ENCODE peak calls at places on chromosomes 2 and 18, in six cellular contexts. One of them, this sample, is unnamed.

GRCh38 chr2:232600053-232600773 is 33.2 kb upstream of the EFHD1 start:
- DNase-seq in fibroblast of mammary gland: no peak
- DNase-seq in GM23338: peak
- DNase-seq in mesothelial cell of epicardium: no peak
- DNase-seq in H9: no peak
- DNase-seq in CD8-positive, alpha-beta T cell: no peak
- DNase-seq in this sample: no peak

GRCh38 chr2:9539530-9539929 is 16.1 kb downstream of the ADAM17 start:
- DNase-seq in mesothelial cell of epicardium: no peak
- DNase-seq in H9: no peak
- DNase-seq in GM23338: no peak
- DNase-seq in CD8-positive, alpha-beta T cell: no peak
- DNase-seq in fibroblast of mammary gland: peak
- DNase-seq in this sample: no peak

GRCh38 chr2:68156419-68156818 is 1.3 kb upstream of the PNO1 start:
- DNase-seq in CD8-positive, alpha-beta T cell: no peak
- DNase-seq in GM23338: no peak
- DNase-seq in H9: no peak
- DNase-seq in mesothelial cell of epicardium: no peak
- DNase-seq in fibroblast of mammary gland: no peak
- DNase-seq in this sample: no peak

GRCh38 chr18:23740105-23740830 is 51.0 kb downstream of the LAMA3 start:
- DNase-seq in fibroblast of mammary gland: peak
- DNase-seq in GM23338: no peak
- DNase-seq in H9: no peak
- DNase-seq in mesothelial cell of epicardium: no peak
- DNase-seq in CD8-positive, alpha-beta T cell: no peak
- DNase-seq in this sample: no peak

GRCh38 chr2:64698668-64699444 is 45.1 kb upstream of the SERTAD2 start:
- DNase-seq in fibroblast of mammary gland: peak
- DNase-seq in CD8-positive, alpha-beta T cell: no peak
- DNase-seq in H9: no peak
- DNase-seq in GM23338: no peak
- DNase-seq in mesothelial cell of epicardium: no peak
- DNase-seq in this sample: no peak

GRCh38 chr18:34128436-34128835 is 96.3 kb downstream of the NOL4 start:
- DNase-seq in mesothelial cell of epicardium: no peak
- DNase-seq in GM23338: no peak
- DNase-seq in H9: no peak
- DNase-seq in CD8-positive, alpha-beta T cell: no peak
- DNase-seq in fibroblast of mammary gland: no peak
- DNase-seq in this sample: no peak

GRCh38 chr2:238122287-238123217 is 15.9 kb upstream of the KLHL30 start:
- DNase-seq in fibroblast of mammary gland: no peak
- DNase-seq in CD8-positive, alpha-beta T cell: no peak
- DNase-seq in GM23338: no peak
- DNase-seq in mesothelial cell of epicardium: no peak
- DNase-seq in H9: no peak
- DNase-seq in this sample: peak

GRCh38 chr2:239629936-239630617 is 229.3 kb upstream of the HDAC4 start:
- DNase-seq in fibroblast of mammary gland: peak
- DNase-seq in mesothelial cell of epicardium: no peak
- DNase-seq in H9: no peak
- DNase-seq in CD8-positive, alpha-beta T cell: no peak
- DNase-seq in GM23338: no peak
- DNase-seq in this sample: no peak

GRCh38 chr2:85754313-85755095 is 713 bp downstream of the ATOH8 start:
- DNase-seq in CD8-positive, alpha-beta T cell: peak
- DNase-seq in mesothelial cell of epicardium: no peak
- DNase-seq in GM23338: peak
- DNase-seq in fibroblast of mammary gland: no peak
- DNase-seq in H9: peak
- DNase-seq in this sample: no peak

GRCh38 chr2:240816584-240817495 is 3.2 kb downstream of the KIF1A start:
- DNase-seq in H9: peak
- DNase-seq in CD8-positive, alpha-beta T cell: no peak
- DNase-seq in GM23338: no peak
- DNase-seq in mesothelial cell of epicardium: no peak
- DNase-seq in fibroblast of mammary gland: no peak
- DNase-seq in this sample: no peak

GRCh38 chr2:44897406-44897805 is 44.1 kb upstream of the SIX3 start:
- DNase-seq in H9: no peak
- DNase-seq in fibroblast of mammary gland: no peak
- DNase-seq in mesothelial cell of epicardium: no peak
- DNase-seq in GM23338: peak
- DNase-seq in CD8-positive, alpha-beta T cell: no peak
- DNase-seq in this sample: no peak

GRCh38 chr2:185757356-185757755 is 18.8 kb downstream of the FSIP2 start:
- DNase-seq in fibroblast of mammary gland: peak
- DNase-seq in GM23338: no peak
- DNase-seq in H9: no peak
- DNase-seq in mesothelial cell of epicardium: no peak
- DNase-seq in CD8-positive, alpha-beta T cell: no peak
- DNase-seq in this sample: no peak

GRCh38 chr2:9199716-9200633 is 6.6 kb upstream of the ASAP2 start:
- DNase-seq in mesothelial cell of epicardium: no peak
- DNase-seq in H9: no peak
- DNase-seq in GM23338: no peak
- DNase-seq in fibroblast of mammary gland: peak
- DNase-seq in CD8-positive, alpha-beta T cell: no peak
- DNase-seq in this sample: no peak

GRCh38 chr2:119431155-119431975 is at the start of gene TMEM37:
- DNase-seq in mesothelial cell of epicardium: peak
- DNase-seq in H9: peak
- DNase-seq in CD8-positive, alpha-beta T cell: peak
- DNase-seq in fibroblast of mammary gland: peak
- DNase-seq in GM23338: peak
- DNase-seq in this sample: no peak

GRCh38 chr18:8798996-8799395 is 93.6 kb downstream of the MTCL1 start:
- DNase-seq in GM23338: no peak
- DNase-seq in fibroblast of mammary gland: peak
- DNase-seq in mesothelial cell of epicardium: no peak
- DNase-seq in H9: no peak
- DNase-seq in CD8-positive, alpha-beta T cell: no peak
- DNase-seq in this sample: no peak

GRCh38 chr18:23650963-23651927 is 11.5 kb downstream of the ANKRD29 start:
- DNase-seq in GM23338: no peak
- DNase-seq in CD8-positive, alpha-beta T cell: no peak
- DNase-seq in mesothelial cell of epicardium: no peak
- DNase-seq in fibroblast of mammary gland: peak
- DNase-seq in H9: no peak
- DNase-seq in this sample: no peak

GRCh38 chr2:170813611-170814550 is 2.8 kb upstream of the GAD1 start:
- DNase-seq in mesothelial cell of epicardium: no peak
- DNase-seq in H9: peak
- DNase-seq in fibroblast of mammary gland: peak
- DNase-seq in GM23338: peak
- DNase-seq in CD8-positive, alpha-beta T cell: no peak
- DNase-seq in this sample: no peak

DNA sequence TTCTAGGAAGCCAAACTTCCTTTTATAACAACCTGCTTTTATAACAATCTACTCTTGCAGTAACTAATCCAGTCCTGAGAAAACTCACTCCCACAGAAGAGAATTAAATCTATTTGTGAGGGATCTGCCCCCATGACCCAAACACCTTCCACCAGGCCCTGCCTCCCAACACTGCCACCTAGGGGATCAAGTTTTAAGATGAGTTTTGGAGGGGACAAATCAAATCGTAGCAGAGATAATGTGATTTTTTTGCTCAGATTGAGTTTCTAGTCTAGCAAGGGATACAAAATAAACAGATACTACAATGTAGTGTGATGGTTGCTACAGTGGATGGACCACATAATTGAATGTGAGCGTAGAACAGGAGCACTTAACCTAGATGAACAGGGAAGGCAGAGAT is 52.2 kb downstream of the NCOA1 start:
- DNase-seq in fibroblast of mammary gland: peak
- DNase-seq in H9: no peak
- DNase-seq in mesothelial cell of epicardium: no peak
- DNase-seq in CD8-positive, alpha-beta T cell: no peak
- DNase-seq in GM23338: peak
- DNase-seq in this sample: no peak
- TF ChIP-seq CTCF in fibroblast of mammary gland: peak
- TF ChIP-seq CTCF in H9: peak
- TF ChIP-seq CTCF in mesothelial cell of epicardium: no peak
- TF ChIP-seq CTCF in CD8-positive, alpha-beta T cell: no peak
- TF ChIP-seq CTCF in GM23338: peak
- TF ChIP-seq CTCF in this sample: peak

GRCh38 chr2:159188449-159188848 is 98.1 kb downstream of the WDSUB1 start:
- DNase-seq in mesothelial cell of epicardium: no peak
- DNase-seq in H9: no peak
- DNase-seq in CD8-positive, alpha-beta T cell: no peak
- DNase-seq in fibroblast of mammary gland: no peak
- DNase-seq in GM23338: no peak
- DNase-seq in this sample: no peak

GRCh38 chr2:159187095-159187494 is 99.4 kb downstream of the WDSUB1 start:
- DNase-seq in H9: no peak
- DNase-seq in fibroblast of mammary gland: no peak
- DNase-seq in mesothelial cell of epicardium: no peak
- DNase-seq in CD8-positive, alpha-beta T cell: no peak
- DNase-seq in GM23338: no peak
- DNase-seq in this sample: no peak

GRCh38 chr2:159183346-159183745 is 103.2 kb downstream of the WDSUB1 start:
- DNase-seq in mesothelial cell of epicardium: no peak
- DNase-seq in GM23338: no peak
- DNase-seq in CD8-positive, alpha-beta T cell: no peak
- DNase-seq in fibroblast of mammary gland: no peak
- DNase-seq in H9: no peak
- DNase-seq in this sample: no peak

GRCh38 chr2:159186462-159186861 is 100.0 kb downstream of the WDSUB1 start:
- DNase-seq in H9: no peak
- DNase-seq in CD8-positive, alpha-beta T cell: no peak
- DNase-seq in fibroblast of mammary gland: no peak
- DNase-seq in mesothelial cell of epicardium: no peak
- DNase-seq in GM23338: no peak
- DNase-seq in this sample: no peak

DNA sequence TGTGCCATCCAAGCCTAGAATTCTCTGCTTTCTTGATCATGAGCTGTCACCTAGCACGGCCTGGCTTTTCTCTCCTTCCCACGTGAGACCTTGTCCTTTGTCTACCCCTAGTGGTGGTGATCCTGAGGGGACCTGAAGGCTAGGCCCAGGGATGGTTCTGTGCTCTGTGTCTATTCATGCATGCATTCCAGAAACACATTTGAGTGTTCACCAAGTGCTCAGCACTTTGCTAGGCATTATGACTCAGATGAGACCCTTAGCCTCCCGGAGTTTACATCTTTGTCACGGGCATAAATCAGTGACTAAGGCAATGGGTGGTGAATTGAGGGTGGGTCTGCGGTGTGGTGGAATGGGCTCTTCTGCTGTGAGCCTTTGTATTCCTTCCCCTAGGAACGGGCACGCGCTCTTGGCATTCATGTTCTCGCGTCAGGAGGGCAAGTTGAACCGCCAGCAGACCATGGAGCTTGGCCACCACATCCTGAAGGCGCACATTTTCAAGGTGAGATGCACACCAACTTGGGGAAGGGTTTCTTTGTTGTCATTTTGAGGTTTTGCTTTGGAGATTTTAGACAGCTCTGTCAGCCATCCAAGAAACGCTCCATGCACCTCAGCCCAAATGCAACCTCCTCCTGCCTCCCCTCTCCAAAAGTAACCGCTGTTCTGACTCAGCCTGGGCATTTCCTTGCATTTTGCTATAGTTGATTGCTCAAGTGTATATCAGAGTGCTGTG is 100.9 kb downstream of the WDSUB1 start:
- DNase-seq in GM23338: peak
- DNase-seq in H9: no peak
- DNase-seq in fibroblast of mammary gland: peak
- DNase-seq in CD8-positive, alpha-beta T cell: no peak
- DNase-seq in mesothelial cell of epicardium: no peak
- DNase-seq in this sample: no peak
- TF ChIP-seq CTCF in GM23338: peak
- TF ChIP-seq CTCF in H9: peak
- TF ChIP-seq CTCF in fibroblast of mammary gland: peak
- TF ChIP-seq CTCF in CD8-positive, alpha-beta T cell: no peak
- TF ChIP-seq CTCF in mesothelial cell of epicardium: no peak
- TF ChIP-seq CTCF in this sample: peak

GRCh38 chr18:54358495-54358793 is 738 bp downstream of the C18orf54 start:
- DNase-seq in GM23338: no peak
- DNase-seq in H9: no peak
- DNase-seq in mesothelial cell of epicardium: no peak
- DNase-seq in fibroblast of mammary gland: peak
- DNase-seq in CD8-positive, alpha-beta T cell: no peak
- DNase-seq in this sample: no peak

GRCh38 chr18:54359233-54359632 is 1.5 kb downstream of the C18orf54 start:
- DNase-seq in GM23338: no peak
- DNase-seq in CD8-positive, alpha-beta T cell: no peak
- DNase-seq in fibroblast of mammary gland: peak
- DNase-seq in mesothelial cell of epicardium: no peak
- DNase-seq in H9: no peak
- DNase-seq in this sample: no peak

GRCh38 chr18:54357082-54357659 is 487 bp downstream of the STARD6 start:
- DNase-seq in CD8-positive, alpha-beta T cell: no peak
- DNase-seq in mesothelial cell of epicardium: no peak
- DNase-seq in GM23338: no peak
- DNase-seq in fibroblast of mammary gland: no peak
- DNase-seq in H9: no peak
- DNase-seq in this sample: no peak

GRCh38 chr18:54360406-54360805 is 2.7 kb downstream of the C18orf54 start:
- DNase-seq in CD8-positive, alpha-beta T cell: no peak
- DNase-seq in H9: no peak
- DNase-seq in fibroblast of mammary gland: no peak
- DNase-seq in mesothelial cell of epicardium: no peak
- DNase-seq in GM23338: no peak
- DNase-seq in this sample: no peak

DNA sequence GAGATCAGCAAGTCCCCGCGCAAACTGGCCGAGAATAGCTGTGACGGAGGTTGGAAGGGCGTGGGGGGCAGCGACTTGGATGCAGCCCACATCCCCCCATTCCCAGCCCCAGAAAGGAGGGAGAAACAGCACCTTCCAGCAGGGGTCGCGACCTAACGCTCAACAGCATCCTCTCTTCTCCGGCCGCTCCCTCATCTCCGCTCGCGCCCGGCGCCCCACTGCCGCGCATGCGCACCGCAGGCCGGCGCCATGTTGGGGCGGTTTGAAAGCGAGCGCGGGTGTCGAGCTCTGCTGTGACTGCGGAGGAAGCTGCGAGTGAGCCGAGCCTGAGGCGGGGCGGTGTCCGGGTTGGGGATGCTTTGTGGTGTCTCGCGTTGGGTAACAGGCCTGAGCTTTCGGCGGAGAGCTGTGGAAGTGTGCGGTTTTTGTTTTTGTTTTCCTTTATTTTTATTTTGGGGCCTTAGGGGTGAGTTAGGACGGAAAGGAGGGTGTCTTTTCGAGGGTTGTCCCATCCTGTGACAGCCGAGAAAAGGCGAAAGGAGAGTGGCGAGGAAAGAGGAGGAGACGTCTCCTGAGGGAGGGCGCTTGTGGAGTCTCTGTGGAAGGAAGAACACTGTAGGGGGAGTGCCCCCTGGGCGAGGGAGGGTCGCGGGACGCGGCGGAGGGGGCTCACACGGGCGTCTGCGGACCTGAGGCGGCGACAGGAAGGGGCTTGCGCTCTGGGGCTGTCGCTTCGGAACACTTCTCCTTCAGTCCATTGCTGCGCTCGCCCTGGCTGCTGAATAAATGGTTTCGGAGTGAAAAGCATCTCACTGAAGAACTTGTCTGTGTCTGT is at the start of the genes C18orf54 and STARD6:
- DNase-seq in H9: peak
- DNase-seq in GM23338: peak
- DNase-seq in mesothelial cell of epicardium: peak
- DNase-seq in CD8-positive, alpha-beta T cell: peak
- DNase-seq in fibroblast of mammary gland: peak
- DNase-seq in this sample: peak
- TF ChIP-seq CTCF in H9: peak
- TF ChIP-seq CTCF in GM23338: peak
- TF ChIP-seq CTCF in mesothelial cell of epicardium: no peak
- TF ChIP-seq CTCF in CD8-positive, alpha-beta T cell: peak
- TF ChIP-seq CTCF in fibroblast of mammary gland: peak
- TF ChIP-seq CTCF in this sample: peak

GRCh38 chr2:144099746-144100438 is 420.0 kb downstream of the ZEB2 start:
- DNase-seq in H9: no peak
- DNase-seq in GM23338: peak
- DNase-seq in mesothelial cell of epicardium: no peak
- DNase-seq in fibroblast of mammary gland: peak
- DNase-seq in CD8-positive, alpha-beta T cell: no peak
- DNase-seq in this sample: no peak
- TF ChIP-seq CTCF in H9: no peak
- TF ChIP-seq CTCF in GM23338: no peak
- TF ChIP-seq CTCF in mesothelial cell of epicardium: no peak
- TF ChIP-seq CTCF in fibroblast of mammary gland: peak
- TF ChIP-seq CTCF in CD8-positive, alpha-beta T cell: no peak
- TF ChIP-seq CTCF in this sample: peak

This sample was measured in chondrocyte.